ENCODE peak calls at places on chromosomes 4 and X, in five cellular contexts. Y is GM23248, V is PC-3, P is fibroblast of lung, K is HCT116. B is an unnamed sample.

GRCh38 chr4:102420563-102421221 is 75.4 kb upstream of the SLC39A8 start:
- DNase-seq in V (peak; percentile 60), Y (peak; percentile 54), P (no peak), K (no peak), B (no peak)

GRCh38 chrX:115261148-115261547 is 27.3 kb upstream of the LRCH2 start:
- DNase-seq in V (no peak), Y (no peak), P (no peak), K (no peak), B (no peak)

GRCh38 chr4:122875949-122876348 is 46.4 kb downstream of the NUDT6 start:
- DNase-seq in Y (no peak), K (no peak), P (no peak), V (no peak), B (no peak)

GRCh38 chrX:1925053-1925481 is 310.2 kb downstream of the ASMT start:
- DNase-seq in V (no peak), Y (no peak), P (no peak), K (no peak), B (peak; percentile 90)

GRCh38 chrX:1661048-1661921 is 46.4 kb downstream of the ASMT start:
- DNase-seq in V (no peak), K (peak; percentile 60), Y (no peak), P (no peak), B (peak; percentile 80)

GRCh38 chrX:45077748-45078424 is 122.8 kb downstream of the DIPK2B start:
- DNase-seq in K (no peak), P (no peak), Y (no peak), V (no peak), B (no peak)

GRCh38 chr4:95693594-95693993 is 144.8 kb upstream of the UNC5C start:
- DNase-seq in P (peak; percentile 13), Y (no peak), V (peak; percentile 58), K (peak; percentile 15), B (peak; percentile 9)

GRCh38 chr4:2745981-2746806 is 9.9 kb downstream of the TNIP2 start:
- DNase-seq in P (peak; percentile 65), Y (peak; percentile 76), K (no peak), V (peak; percentile 84), B (no peak)

GRCh38 chr4:20074450-20074849 is 177.3 kb upstream of the SLIT2 start:
- DNase-seq in K (no peak), V (peak; percentile 4), Y (no peak), P (peak; percentile 50), B (no peak)

GRCh38 chrX:1385251-1385794 is 6.6 kb downstream of the SLC25A6 start:
- DNase-seq in P (no peak), Y (no peak), V (no peak), K (no peak), B (no peak)

GRCh38 chrX:1537031-1537715 is at the start of gene P2RY8:
- DNase-seq in K (no peak), Y (peak; percentile 40), P (no peak), V (peak; percentile 75), B (no peak)

GRCh38 chr4:184420402-184420801 is 53.9 kb downstream of the IRF2 start:
- DNase-seq in P (no peak), V (no peak), K (no peak), Y (no peak), B (no peak)

GRCh38 chr4:38430841-38431240 is 233.2 kb upstream of the KLF3 start:
- DNase-seq in P (no peak), V (no peak), K (no peak), Y (no peak), B (no peak)

GRCh38 chr4:88033309-88033708 is 25.9 kb downstream of the PKD2 start:
- DNase-seq in V (peak; percentile 74), P (peak; percentile 51), Y (peak; percentile 72), K (peak; percentile 34), B (peak; percentile 69)

GRCh38 chr4:145679520-145679919 is 426 bp upstream of the C4orf51 start:
- DNase-seq in K (peak; percentile 43), V (peak; percentile 92), P (peak; percentile 95), Y (peak; percentile 93), B (no peak)

GRCh38 chr4:68366600-68366999 is 16.7 kb upstream of the YTHDC1 start:
- DNase-seq in Y (no peak), K (no peak), P (peak; percentile 81), V (no peak), B (no peak)

GRCh38 chr4:96390404-96390803 is 550.5 kb downstream of the PDHA2 start:
- DNase-seq in P (no peak), V (no peak), Y (no peak), K (no peak), B (no peak)

GRCh38 chrX:47247999-47248320 is 15.2 kb downstream of the USP11 start:
- DNase-seq in P (no peak), Y (no peak), K (no peak), V (no peak), B (no peak)

GRCh38 chrX:47243351-47243750 is 10.5 kb downstream of the USP11 start:
- DNase-seq in Y (no peak), K (no peak), P (no peak), V (no peak), B (no peak)

GRCh38 chrX:47244676-47245075 is 11.9 kb downstream of the USP11 start:
- DNase-seq in Y (no peak), V (no peak), P (no peak), K (no peak), B (no peak)

GRCh38 chrX:47247206-47247998 is 14.6 kb downstream of the USP11 start:
- DNase-seq in P (peak; percentile 75), K (no peak), V (peak; percentile 78), Y (peak; percentile 52), B (no peak)

GRCh38 chrX:47245156-47245555 is 12.3 kb downstream of the USP11 start:
- DNase-seq in P (no peak), V (no peak), Y (no peak), K (no peak), B (no peak)
- H4K20me1 ChIP-seq in P (no peaks in the 10 kb centered on the region), V (no peaks in the 10 kb centered on the region), Y (no peaks in the 10 kb centered on the region), K (no peaks in the 10 kb centered on the region), B (no peaks in the 10 kb centered on the region)

GRCh38 chr4:8861576-8862279 is 9.9 kb downstream of the HMX1 start:
- DNase-seq in V (no peak), P (no peak), Y (no peak), K (no peak), B (peak; percentile 70)
- TF ChIP-seq EZH2 in V (no peak), P (peak; percentile 20), Y (no peak), K (no peak), B (peak; percentile 96)

GRCh38 chrX:19810370-19810769 is 77.0 kb downstream of the SH3KBP1 start:
- DNase-seq in Y (no peak), P (no peak), K (no peak), V (no peak), B (no peak)
- H3K4me1 ChIP-seq in Y (peaks cover 17% of the 10 kb centered on the region), P (peaks cover 2% of the 10 kb centered on the region), K (no peaks in the 10 kb centered on the region), V (no peaks in the 10 kb centered on the region), B (no peaks in the 10 kb centered on the region)

GRCh38 chrX:133910539-133910938 is 74.9 kb downstream of the GPC3 start:
- DNase-seq in Y (no peak), V (no peak), P (no peak), K (no peak), B (no peak)
- H4K20me1 ChIP-seq in Y (no peaks in the 10 kb centered on the region), V (no peaks in the 10 kb centered on the region), P (no peaks in the 10 kb centered on the region), K (no peaks in the 10 kb centered on the region), B (peaks cover 31% of the 10 kb centered on the region)

GRCh38 chrX:129771266-129771995 is 8.3 kb upstream of the SASH3 start:
- DNase-seq in K (no peak), P (no peak), V (no peak), Y (no peak), B (no peak)

GRCh38 chrX:129769467-129770154 is 10.1 kb upstream of the SASH3 start:
- DNase-seq in Y (no peak), V (no peak), K (no peak), P (peak; percentile 6), B (peak; percentile 11)

GRCh38 chrX:129768186-129768585 is 11.6 kb upstream of the SASH3 start:
- DNase-seq in P (no peak), Y (no peak), K (no peak), V (no peak), B (no peak)

GRCh38 chrX:129772796-129773431 is 6.8 kb upstream of the SASH3 start:
- DNase-seq in Y (no peak), P (no peak), K (no peak), V (no peak), B (no peak)

DNA sequence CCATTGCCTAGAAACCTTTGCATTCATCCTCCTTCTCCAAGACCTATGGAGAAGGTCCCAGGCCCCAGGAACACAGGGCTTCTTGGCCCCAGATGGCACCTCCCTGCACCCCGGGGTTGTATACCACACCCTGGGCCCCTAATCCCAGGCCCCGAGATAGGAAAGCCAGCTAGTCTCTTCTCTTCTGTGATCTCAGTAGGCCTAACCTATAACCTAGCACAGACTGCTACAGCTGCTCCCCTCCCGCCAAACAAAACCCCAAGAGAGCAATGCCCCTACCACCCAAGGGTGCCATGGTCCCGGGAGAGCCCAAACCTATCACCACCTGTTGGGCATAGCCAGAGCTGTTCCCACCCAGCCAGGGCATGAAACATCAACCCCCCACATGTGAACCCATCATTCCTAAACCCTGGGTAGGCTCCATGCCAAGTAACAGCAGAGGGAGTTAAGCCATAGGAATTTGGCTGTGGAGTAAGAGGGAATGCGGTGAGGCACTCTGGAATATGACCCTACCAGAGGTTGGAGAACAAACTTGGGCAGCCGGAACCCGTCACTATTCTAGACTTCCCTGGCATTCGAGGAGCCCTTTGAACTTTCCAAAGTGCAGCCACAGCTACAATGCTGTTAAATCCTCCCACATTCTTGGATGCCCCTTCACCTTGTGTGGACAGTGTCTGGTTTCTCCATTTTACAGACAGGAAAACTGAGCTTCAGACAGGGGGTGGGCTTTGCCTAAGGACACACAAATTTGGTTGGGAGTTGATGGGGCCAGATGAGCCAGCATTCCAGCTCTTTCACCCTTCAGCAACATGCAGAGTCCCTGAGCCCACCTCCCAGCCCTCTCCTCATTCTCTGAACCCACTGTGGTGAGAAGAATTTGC is 10.9 kb upstream of the SASH3 start:
- DNase-seq in P (peak; percentile 48), K (no peak), V (no peak), Y (no peak), B (no peak)
- TF ChIP-seq EZH2 in P (no peak), K (no peak), V (no peak), Y (no peak), B (no peak)

DNA sequence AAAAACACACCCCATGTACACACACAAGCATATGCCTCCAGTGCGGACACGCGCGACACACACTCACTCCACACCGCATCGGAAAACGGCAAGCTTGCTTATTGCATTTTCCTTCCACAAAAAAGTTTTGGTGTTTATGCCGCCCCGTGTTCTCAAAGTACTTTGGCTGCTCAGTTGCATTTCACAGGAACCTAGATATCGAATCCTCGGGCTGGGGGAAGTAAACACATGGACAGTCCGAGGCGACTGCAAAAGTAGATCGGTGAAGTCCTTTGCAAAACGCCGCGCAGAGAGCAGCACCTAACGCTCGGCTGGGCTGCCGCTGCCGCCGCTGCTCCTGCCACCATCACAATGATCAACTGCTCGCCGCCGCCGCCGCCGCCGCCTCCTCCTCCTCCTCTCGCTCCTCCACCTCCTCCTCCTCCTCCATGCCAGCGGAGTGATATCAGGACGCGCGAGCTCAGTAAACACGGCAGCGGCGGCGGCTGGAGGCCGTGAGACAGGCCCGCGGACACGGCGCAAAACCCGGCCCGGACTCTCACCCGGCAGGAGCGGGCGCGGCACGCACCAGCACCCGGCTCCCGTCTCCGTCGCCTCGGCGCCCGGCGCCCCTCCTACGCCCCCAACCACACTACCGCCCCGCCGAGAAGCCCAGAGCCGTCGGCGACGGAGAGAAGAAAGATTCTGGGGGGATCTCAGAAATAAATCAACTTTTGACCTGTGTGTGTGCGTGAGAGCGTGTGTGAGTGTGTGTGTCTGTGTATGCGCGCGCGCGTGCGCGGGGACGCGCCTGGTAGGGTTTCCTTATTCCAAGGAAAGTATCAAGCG is at the start of gene MAML3:
- DNase-seq in K (peak; percentile 90), P (peak; percentile 99), V (peak; percentile 87), Y (peak; percentile 99), B (peak; percentile 96)
- H3K4me1 ChIP-seq in K (peaks cover 8% of the 10 kb centered on the region), P (no peaks in the 10 kb centered on the region), V (peaks cover 8% of the 10 kb centered on the region), Y (peaks cover 6% of the 10 kb centered on the region), B (peaks cover 9% of the 10 kb centered on the region)

B was measured in neural progenitor cell.